ENCODE peak calls at places on chromosomes 7 and 10, in six cellular contexts. One of them, this sample, is unnamed.

GRCh38 chr10:78460204-78460603 is 426.5 kb downstream of the RPS24 start:
- DNase-seq in memory B cell: no peak
- DNase-seq in left ventricle myocardium inferior: no peak
- DNase-seq in fibroblast of the conjunctiva: no peak
- DNase-seq in RPMI8226: no peak
- DNase-seq in HS-5: no peak
- DNase-seq in this sample: no peak

GRCh38 chr10:8054243-8054497 is 318 bp upstream of the GATA3 start:
- DNase-seq in HS-5: no peak
- DNase-seq in fibroblast of the conjunctiva: no peak
- DNase-seq in memory B cell: no peak
- DNase-seq in left ventricle myocardium inferior: no peak
- DNase-seq in RPMI8226: no peak
- DNase-seq in this sample: no peak

GRCh38 chr7:82455295-82455694 is 11.7 kb upstream of the CACNA2D1 start:
- DNase-seq in RPMI8226: no peak
- DNase-seq in memory B cell: no peak
- DNase-seq in left ventricle myocardium inferior: no peak
- DNase-seq in fibroblast of the conjunctiva: no peak
- DNase-seq in HS-5: no peak
- DNase-seq in this sample: no peak

GRCh38 chr10:42598249-42598873 is 40.0 kb downstream of the ZNF33B start:
- DNase-seq in fibroblast of the conjunctiva: no peak
- DNase-seq in HS-5: no peak
- DNase-seq in memory B cell: no peak
- DNase-seq in left ventricle myocardium inferior: no peak
- DNase-seq in RPMI8226: no peak
- DNase-seq in this sample: no peak

GRCh38 chr10:36574212-36574611 is 551.2 kb upstream of the ANKRD30A start:
- DNase-seq in HS-5: no peak
- DNase-seq in fibroblast of the conjunctiva: no peak
- DNase-seq in memory B cell: no peak
- DNase-seq in left ventricle myocardium inferior: no peak
- DNase-seq in RPMI8226: no peak
- DNase-seq in this sample: no peak

GRCh38 chr10:37246637-37247036 is 121.2 kb downstream of the ANKRD30A start:
- DNase-seq in left ventricle myocardium inferior: no peak
- DNase-seq in memory B cell: no peak
- DNase-seq in HS-5: no peak
- DNase-seq in RPMI8226: no peak
- DNase-seq in fibroblast of the conjunctiva: no peak
- DNase-seq in this sample: no peak

GRCh38 chr7:121891731-121892130 is 18.8 kb downstream of the PTPRZ1 start:
- DNase-seq in HS-5: no peak
- DNase-seq in memory B cell: no peak
- DNase-seq in fibroblast of the conjunctiva: no peak
- DNase-seq in left ventricle myocardium inferior: no peak
- DNase-seq in RPMI8226: no peak
- DNase-seq in this sample: no peak

GRCh38 chr10:132399117-132400035 is 2.4 kb downstream of the PWWP2B start:
- DNase-seq in RPMI8226: no peak
- DNase-seq in HS-5: no peak
- DNase-seq in left ventricle myocardium inferior: peak; percentile 15
- DNase-seq in memory B cell: no peak
- DNase-seq in fibroblast of the conjunctiva: no peak
- DNase-seq in this sample: no peak

GRCh38 chr10:31134303-31134928 is 102.8 kb upstream of the ZNF438 start:
- DNase-seq in memory B cell: no peak
- DNase-seq in RPMI8226: no peak
- DNase-seq in fibroblast of the conjunctiva: no peak
- DNase-seq in left ventricle myocardium inferior: no peak
- DNase-seq in HS-5: no peak
- DNase-seq in this sample: peak; percentile 87

GRCh38 chr10:71562884-71563283 is 156.7 kb downstream of the C10orf105 start:
- DNase-seq in memory B cell: no peak
- DNase-seq in left ventricle myocardium inferior: no peak
- DNase-seq in fibroblast of the conjunctiva: no peak
- DNase-seq in RPMI8226: no peak
- DNase-seq in HS-5: no peak
- DNase-seq in this sample: no peak

GRCh38 chr7:43781726-43782607 is 23.5 kb downstream of the BLVRA start:
- DNase-seq in RPMI8226: no peak
- DNase-seq in memory B cell: no peak
- DNase-seq in fibroblast of the conjunctiva: no peak
- DNase-seq in HS-5: peak; percentile 69
- DNase-seq in left ventricle myocardium inferior: no peak
- DNase-seq in this sample: no peak

This sample was measured in HFF-Myc.